ENCODE peak calls at places on chromosome 14, in nine cellular contexts. One of them, this sample, is unnamed.

GRCh38 chr14:23438130-23438893 is 2.9 kb upstream of the MYH7 start:
- DNase-seq in RWPE1: no peak
- DNase-seq in right atrium auricular region: peak
- DNase-seq in cardiac fibroblast: no peak
- DNase-seq in glutamatergic neuron: no peak
- DNase-seq in GM10248: no peak
- DNase-seq in tibial nerve: no peak
- DNase-seq in A549: no peak
- DNase-seq in epithelial cell of esophagus: no peak
- DNase-seq in this sample: no peak

GRCh38 chr14:30888480-30889243 is 14.3 kb downstream of the COCH start:
- DNase-seq in GM10248: no peak
- DNase-seq in epithelial cell of esophagus: no peak
- DNase-seq in cardiac fibroblast: no peak
- DNase-seq in glutamatergic neuron: no peak
- DNase-seq in right atrium auricular region: no peak
- DNase-seq in A549: no peak
- DNase-seq in tibial nerve: no peak
- DNase-seq in RWPE1: no peak
- DNase-seq in this sample: no peak

GRCh38 chr14:63276492-63277342 is 42.0 kb downstream of the GPHB5 start:
- DNase-seq in A549: peak
- DNase-seq in right atrium auricular region: no peak
- DNase-seq in glutamatergic neuron: no peak
- DNase-seq in cardiac fibroblast: peak
- DNase-seq in RWPE1: peak
- DNase-seq in tibial nerve: no peak
- DNase-seq in GM10248: peak
- DNase-seq in epithelial cell of esophagus: peak
- DNase-seq in this sample: peak

GRCh38 chr14:35898217-35898775 is 72.2 kb downstream of the BRMS1L start:
- DNase-seq in GM10248: no peak
- DNase-seq in right atrium auricular region: no peak
- DNase-seq in RWPE1: no peak
- DNase-seq in tibial nerve: no peak
- DNase-seq in cardiac fibroblast: no peak
- DNase-seq in A549: no peak
- DNase-seq in glutamatergic neuron: peak
- DNase-seq in epithelial cell of esophagus: no peak
- DNase-seq in this sample: no peak

GRCh38 chr14:103708750-103709187 is 6.5 kb downstream of the XRCC3 start:
- DNase-seq in epithelial cell of esophagus: no peak
- DNase-seq in cardiac fibroblast: no peak
- DNase-seq in tibial nerve: no peak
- DNase-seq in GM10248: no peak
- DNase-seq in RWPE1: no peak
- DNase-seq in right atrium auricular region: no peak
- DNase-seq in A549: no peak
- DNase-seq in glutamatergic neuron: no peak
- DNase-seq in this sample: no peak

GRCh38 chr14:73170686-73171085 is 34.4 kb downstream of the PSEN1 start:
- DNase-seq in glutamatergic neuron: no peak
- DNase-seq in GM10248: no peak
- DNase-seq in RWPE1: no peak
- DNase-seq in tibial nerve: no peak
- DNase-seq in A549: no peak
- DNase-seq in right atrium auricular region: no peak
- DNase-seq in cardiac fibroblast: no peak
- DNase-seq in epithelial cell of esophagus: no peak
- DNase-seq in this sample: no peak

GRCh38 chr14:67697006-67697405 is 1.4 kb upstream of the RDH11 start:
- DNase-seq in RWPE1: no peak
- DNase-seq in GM10248: no peak
- DNase-seq in cardiac fibroblast: no peak
- DNase-seq in tibial nerve: no peak
- DNase-seq in right atrium auricular region: no peak
- DNase-seq in epithelial cell of esophagus: no peak
- DNase-seq in A549: no peak
- DNase-seq in glutamatergic neuron: no peak
- DNase-seq in this sample: no peak

GRCh38 chr14:78535041-78535440 is 364.9 kb downstream of the NRXN3 start:
- DNase-seq in tibial nerve: no peak
- DNase-seq in GM10248: no peak
- DNase-seq in right atrium auricular region: no peak
- DNase-seq in RWPE1: no peak
- DNase-seq in epithelial cell of esophagus: no peak
- DNase-seq in cardiac fibroblast: no peak
- DNase-seq in A549: no peak
- DNase-seq in glutamatergic neuron: no peak
- DNase-seq in this sample: no peak

GRCh38 chr14:92846162-92846897 is 52.2 kb downstream of the GOLGA5 start:
- DNase-seq in glutamatergic neuron: no peak
- DNase-seq in RWPE1: peak
- DNase-seq in tibial nerve: no peak
- DNase-seq in epithelial cell of esophagus: peak
- DNase-seq in right atrium auricular region: no peak
- DNase-seq in A549: no peak
- DNase-seq in GM10248: peak
- DNase-seq in cardiac fibroblast: peak
- DNase-seq in this sample: no peak

GRCh38 chr14:64758711-64759554 is 54.7 kb downstream of the PLEKHG3 start:
- DNase-seq in tibial nerve: no peak
- DNase-seq in glutamatergic neuron: peak
- DNase-seq in right atrium auricular region: no peak
- DNase-seq in RWPE1: peak
- DNase-seq in A549: peak
- DNase-seq in epithelial cell of esophagus: peak
- DNase-seq in GM10248: no peak
- DNase-seq in cardiac fibroblast: peak
- DNase-seq in this sample: no peak

GRCh38 chr14:54815531-54815930 is 87.1 kb downstream of the GCH1 start:
- DNase-seq in cardiac fibroblast: no peak
- DNase-seq in tibial nerve: no peak
- DNase-seq in A549: no peak
- DNase-seq in glutamatergic neuron: no peak
- DNase-seq in RWPE1: no peak
- DNase-seq in epithelial cell of esophagus: no peak
- DNase-seq in GM10248: no peak
- DNase-seq in right atrium auricular region: no peak
- DNase-seq in this sample: no peak

GRCh38 chr14:60724080-60724618 is at the start of gene SIX4:
- DNase-seq in epithelial cell of esophagus: peak
- DNase-seq in RWPE1: peak
- DNase-seq in cardiac fibroblast: peak
- DNase-seq in glutamatergic neuron: peak
- DNase-seq in tibial nerve: peak
- DNase-seq in GM10248: peak
- DNase-seq in right atrium auricular region: peak
- DNase-seq in A549: peak
- DNase-seq in this sample: no peak

GRCh38 chr14:103743691-103744090 is 28.1 kb downstream of the ZFYVE21 start:
- DNase-seq in RWPE1: no peak
- DNase-seq in epithelial cell of esophagus: no peak
- DNase-seq in glutamatergic neuron: no peak
- DNase-seq in A549: no peak
- DNase-seq in right atrium auricular region: no peak
- DNase-seq in tibial nerve: peak
- DNase-seq in cardiac fibroblast: no peak
- DNase-seq in GM10248: no peak
- DNase-seq in this sample: no peak

GRCh38 chr14:79415726-79416125 is 795.6 kb downstream of the DIO2 start:
- DNase-seq in RWPE1: no peak
- DNase-seq in tibial nerve: no peak
- DNase-seq in epithelial cell of esophagus: peak
- DNase-seq in right atrium auricular region: no peak
- DNase-seq in A549: no peak
- DNase-seq in cardiac fibroblast: no peak
- DNase-seq in GM10248: no peak
- DNase-seq in glutamatergic neuron: no peak
- DNase-seq in this sample: no peak

GRCh38 chr14:104217486-104218360 is 79.3 kb downstream of the KIF26A start:
- DNase-seq in cardiac fibroblast: no peak
- DNase-seq in epithelial cell of esophagus: no peak
- DNase-seq in A549: no peak
- DNase-seq in glutamatergic neuron: peak
- DNase-seq in GM10248: no peak
- DNase-seq in right atrium auricular region: no peak
- DNase-seq in tibial nerve: no peak
- DNase-seq in RWPE1: no peak
- DNase-seq in this sample: no peak

GRCh38 chr14:104522926-104523545 is 56.5 kb upstream of the C14orf180 start:
- DNase-seq in RWPE1: no peak
- DNase-seq in cardiac fibroblast: no peak
- DNase-seq in glutamatergic neuron: no peak
- DNase-seq in A549: no peak
- DNase-seq in tibial nerve: no peak
- DNase-seq in right atrium auricular region: no peak
- DNase-seq in epithelial cell of esophagus: no peak
- DNase-seq in GM10248: no peak
- DNase-seq in this sample: no peak

GRCh38 chr14:103280278-103280917 is 53.6 kb upstream of the EIF5 start:
- DNase-seq in GM10248: no peak
- DNase-seq in RWPE1: no peak
- DNase-seq in glutamatergic neuron: no peak
- DNase-seq in tibial nerve: no peak
- DNase-seq in right atrium auricular region: peak
- DNase-seq in A549: no peak
- DNase-seq in epithelial cell of esophagus: no peak
- DNase-seq in cardiac fibroblast: no peak
- DNase-seq in this sample: no peak

GRCh38 chr14:99484106-99484505 is 2.9 kb downstream of the CCNK start:
- DNase-seq in tibial nerve: no peak
- DNase-seq in glutamatergic neuron: no peak
- DNase-seq in epithelial cell of esophagus: peak
- DNase-seq in right atrium auricular region: no peak
- DNase-seq in RWPE1: no peak
- DNase-seq in cardiac fibroblast: no peak
- DNase-seq in A549: no peak
- DNase-seq in GM10248: no peak
- DNase-seq in this sample: no peak

GRCh38 chr14:102795060-102795925 is 18.0 kb downstream of the TRAF3 start:
- DNase-seq in cardiac fibroblast: peak
- DNase-seq in GM10248: no peak
- DNase-seq in RWPE1: peak
- DNase-seq in glutamatergic neuron: no peak
- DNase-seq in tibial nerve: peak
- DNase-seq in epithelial cell of esophagus: peak
- DNase-seq in right atrium auricular region: peak
- DNase-seq in A549: peak
- DNase-seq in this sample: no peak

DNA sequence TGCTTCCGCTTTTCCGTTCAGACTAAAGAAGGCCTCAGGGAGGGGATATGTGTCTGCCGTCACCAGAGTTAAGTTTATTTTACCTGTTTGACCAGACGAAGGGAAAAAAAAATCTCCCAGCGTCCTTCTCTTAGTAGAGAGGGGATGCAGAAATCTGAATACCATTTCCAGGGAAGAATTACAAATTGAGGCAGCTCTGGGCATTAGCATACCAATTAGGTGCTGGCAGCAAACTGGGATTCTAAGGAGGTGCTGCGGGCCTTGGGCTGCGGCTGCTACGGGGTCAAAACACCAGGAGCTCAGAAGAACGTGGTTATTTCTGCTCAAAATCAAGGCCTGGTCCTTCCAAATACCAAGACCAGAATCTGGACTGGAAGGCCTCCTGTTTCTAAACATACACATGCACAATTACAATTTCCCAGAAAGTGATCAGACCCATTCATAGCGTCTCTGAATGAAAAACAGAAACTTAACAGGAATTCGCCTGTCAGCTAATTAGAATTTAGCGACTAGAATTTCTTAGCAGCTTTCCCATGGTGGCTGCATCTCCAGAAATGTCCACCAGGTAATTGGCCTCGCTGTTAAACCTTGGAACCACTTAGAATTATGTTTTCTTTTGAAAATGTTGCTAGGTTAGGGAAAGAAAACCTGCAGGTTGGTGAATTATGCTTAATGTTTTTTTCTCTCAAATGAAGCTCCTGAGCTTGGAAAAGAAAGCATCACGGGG is 617.0 kb downstream of the VRK1 start:
- DNase-seq in epithelial cell of esophagus: no peak
- DNase-seq in glutamatergic neuron: no peak
- DNase-seq in tibial nerve: no peak
- DNase-seq in A549: no peak
- DNase-seq in right atrium auricular region: no peak
- DNase-seq in GM10248: no peak
- DNase-seq in RWPE1: no peak
- DNase-seq in cardiac fibroblast: no peak
- DNase-seq in this sample: no peak
- TF ChIP-seq CTCF in epithelial cell of esophagus: no peak
- TF ChIP-seq CTCF in glutamatergic neuron: peak
- TF ChIP-seq CTCF in tibial nerve: no peak
- TF ChIP-seq CTCF in A549: no peak
- TF ChIP-seq CTCF in right atrium auricular region: no peak
- TF ChIP-seq CTCF in GM10248: no peak
- TF ChIP-seq CTCF in RWPE1: no peak
- TF ChIP-seq CTCF in cardiac fibroblast: no peak
- TF ChIP-seq CTCF in this sample: no peak

GRCh38 chr14:45364565-45364964 is 111.6 kb upstream of the MIS18BP1 start:
- DNase-seq in glutamatergic neuron: no peak
- DNase-seq in right atrium auricular region: no peak
- DNase-seq in tibial nerve: no peak
- DNase-seq in GM10248: no peak
- DNase-seq in epithelial cell of esophagus: no peak
- DNase-seq in cardiac fibroblast: no peak
- DNase-seq in RWPE1: no peak
- DNase-seq in A549: no peak
- DNase-seq in this sample: no peak
- TF ChIP-seq CTCF in glutamatergic neuron: no peak
- TF ChIP-seq CTCF in right atrium auricular region: no peak
- TF ChIP-seq CTCF in tibial nerve: no peak
- TF ChIP-seq CTCF in GM10248: no peak
- TF ChIP-seq CTCF in epithelial cell of esophagus: no peak
- TF ChIP-seq CTCF in cardiac fibroblast: no peak
- TF ChIP-seq CTCF in RWPE1: no peak
- TF ChIP-seq CTCF in A549: no peak
- TF ChIP-seq CTCF in this sample: no peak

GRCh38 chr14:80850197-80850814 is 91.2 kb downstream of the CEP128 start:
- DNase-seq in right atrium auricular region: no peak
- DNase-seq in RWPE1: peak
- DNase-seq in glutamatergic neuron: no peak
- DNase-seq in tibial nerve: no peak
- DNase-seq in GM10248: peak
- DNase-seq in epithelial cell of esophagus: peak
- DNase-seq in A549: peak
- DNase-seq in cardiac fibroblast: peak
- DNase-seq in this sample: no peak
- TF ChIP-seq CTCF in right atrium auricular region: peak
- TF ChIP-seq CTCF in RWPE1: peak
- TF ChIP-seq CTCF in glutamatergic neuron: peak
- TF ChIP-seq CTCF in tibial nerve: peak
- TF ChIP-seq CTCF in GM10248: peak
- TF ChIP-seq CTCF in epithelial cell of esophagus: peak
- TF ChIP-seq CTCF in A549: peak
- TF ChIP-seq CTCF in cardiac fibroblast: peak
- TF ChIP-seq CTCF in this sample: peak

GRCh38 chr14:89214221-89214965 is 202.6 kb downstream of the FOXN3 start:
- DNase-seq in tibial nerve: no peak
- DNase-seq in epithelial cell of esophagus: peak
- DNase-seq in GM10248: no peak
- DNase-seq in RWPE1: peak
- DNase-seq in glutamatergic neuron: no peak
- DNase-seq in right atrium auricular region: peak
- DNase-seq in cardiac fibroblast: peak
- DNase-seq in A549: peak
- DNase-seq in this sample: no peak
- TF ChIP-seq CTCF in tibial nerve: no peak
- TF ChIP-seq CTCF in epithelial cell of esophagus: peak
- TF ChIP-seq CTCF in GM10248: no peak
- TF ChIP-seq CTCF in RWPE1: no peak
- TF ChIP-seq CTCF in glutamatergic neuron: no peak
- TF ChIP-seq CTCF in right atrium auricular region: no peak
- TF ChIP-seq CTCF in cardiac fibroblast: no peak
- TF ChIP-seq CTCF in A549: no peak
- TF ChIP-seq CTCF in this sample: no peak